ENCODE peak calls at places on chromosomes 11 and 22, in seven cellular contexts. One of them, this sample, is unnamed.
A peak's percentile ranks its signal among the peaks of the same experiment; 100 is the strongest.

GRCh38 chr11:13053255-13053917 is 44.3 kb downstream of the RASSF10 start:
- DNase-seq in T-helper 2 cell: no peak
- DNase-seq in brain pericyte: no peak
- DNase-seq in prostate gland: no peak
- DNase-seq in germinal center: no peak
- DNase-seq in astrocyte of the spinal cord: peak; percentile 9
- DNase-seq in RPMI7951: peak; percentile 10
- DNase-seq in this sample: no peak

GRCh38 chr11:69238562-69239319 is 55.2 kb upstream of the MYEOV start:
- DNase-seq in brain pericyte: no peak
- DNase-seq in RPMI7951: no peak
- DNase-seq in astrocyte of the spinal cord: no peak
- DNase-seq in T-helper 2 cell: no peak
- DNase-seq in prostate gland: no peak
- DNase-seq in germinal center: no peak
- DNase-seq in this sample: no peak

GRCh38 chr11:122756417-122756816 is 81.9 kb upstream of the CRTAM start:
- DNase-seq in T-helper 2 cell: peak; percentile 19
- DNase-seq in brain pericyte: no peak
- DNase-seq in prostate gland: no peak
- DNase-seq in RPMI7951: peak; percentile 32
- DNase-seq in germinal center: peak; percentile 80
- DNase-seq in astrocyte of the spinal cord: no peak
- DNase-seq in this sample: no peak

GRCh38 chr11:94060401-94060800 is 39.2 kb downstream of the HEPHL1 start:
- DNase-seq in brain pericyte: no peak
- DNase-seq in RPMI7951: no peak
- DNase-seq in germinal center: no peak
- DNase-seq in T-helper 2 cell: no peak
- DNase-seq in prostate gland: no peak
- DNase-seq in astrocyte of the spinal cord: peak; percentile 2
- DNase-seq in this sample: no peak

GRCh38 chr11:73287400-73288101 is 15.4 kb downstream of the P2RY6 start:
- DNase-seq in brain pericyte: no peak
- DNase-seq in T-helper 2 cell: no peak
- DNase-seq in germinal center: no peak
- DNase-seq in prostate gland: no peak
- DNase-seq in astrocyte of the spinal cord: no peak
- DNase-seq in RPMI7951: peak; percentile 45
- DNase-seq in this sample: no peak

GRCh38 chr11:134878785-134879184 is 466.7 kb upstream of the B3GAT1 start:
- DNase-seq in T-helper 2 cell: no peak
- DNase-seq in germinal center: no peak
- DNase-seq in RPMI7951: no peak
- DNase-seq in brain pericyte: no peak
- DNase-seq in astrocyte of the spinal cord: no peak
- DNase-seq in prostate gland: no peak
- DNase-seq in this sample: no peak

GRCh38 chr11:64007160-64007628 is 21.0 kb downstream of the OTUB1 start:
- DNase-seq in astrocyte of the spinal cord: no peak
- DNase-seq in brain pericyte: no peak
- DNase-seq in RPMI7951: peak; percentile 65
- DNase-seq in T-helper 2 cell: no peak
- DNase-seq in germinal center: no peak
- DNase-seq in prostate gland: no peak
- DNase-seq in this sample: peak; percentile 26

GRCh38 chr11:80241766-80242165 is 800.9 kb upstream of the TENM4 start:
- DNase-seq in prostate gland: no peak
- DNase-seq in brain pericyte: no peak
- DNase-seq in astrocyte of the spinal cord: no peak
- DNase-seq in germinal center: no peak
- DNase-seq in T-helper 2 cell: no peak
- DNase-seq in RPMI7951: no peak
- DNase-seq in this sample: no peak

GRCh38 chr22:48885271-48885918 is 942.3 kb downstream of the BRD1 start:
- DNase-seq in brain pericyte: no peak
- DNase-seq in germinal center: no peak
- DNase-seq in astrocyte of the spinal cord: no peak
- DNase-seq in prostate gland: no peak
- DNase-seq in T-helper 2 cell: no peak
- DNase-seq in RPMI7951: no peak
- DNase-seq in this sample: no peak

GRCh38 chr11:64888761-64889511 is 10.5 kb upstream of the EHD1 start:
- DNase-seq in prostate gland: no peak
- DNase-seq in germinal center: no peak
- DNase-seq in brain pericyte: no peak
- DNase-seq in astrocyte of the spinal cord: no peak
- DNase-seq in T-helper 2 cell: no peak
- DNase-seq in RPMI7951: no peak
- DNase-seq in this sample: no peak

GRCh38 chr22:26589367-26589844 is 526 bp downstream of the TPST2 start:
- DNase-seq in brain pericyte: no peak
- DNase-seq in germinal center: no peak
- DNase-seq in prostate gland: no peak
- DNase-seq in astrocyte of the spinal cord: peak; percentile 15
- DNase-seq in T-helper 2 cell: peak; percentile 10
- DNase-seq in RPMI7951: peak; percentile 42
- DNase-seq in this sample: peak; percentile 37

GRCh38 chr11:86152006-86152862 is 83.3 kb upstream of the PICALM start:
- DNase-seq in T-helper 2 cell: no peak
- DNase-seq in brain pericyte: no peak
- DNase-seq in astrocyte of the spinal cord: peak; percentile 60
- DNase-seq in RPMI7951: peak; percentile 71
- DNase-seq in prostate gland: no peak
- DNase-seq in germinal center: no peak
- DNase-seq in this sample: no peak

GRCh38 chr11:128424867-128425285 is 162.5 kb downstream of the ETS1 start:
- DNase-seq in germinal center: no peak
- DNase-seq in brain pericyte: no peak
- DNase-seq in prostate gland: no peak
- DNase-seq in RPMI7951: peak; percentile 57
- DNase-seq in astrocyte of the spinal cord: peak; percentile 41
- DNase-seq in T-helper 2 cell: no peak
- DNase-seq in this sample: peak; percentile 72